ENCODE peak calls at places on chromosomes 2 and 18, in eight cellular contexts. Q is heart left ventricle, A is psoas muscle, L is RWPE1, D is astrocyte, E is colonic mucosa, K is mammary epithelial cell, R is neuronal stem cell. N is an unnamed sample.

GRCh38 chr2:69674301-69674640 is 30.7 kb upstream of the AAK1 start:
- DNase-seq in Q (peak; percentile 41), A (no peak), L (no peak), D (no peak), E (no peak), K (no peak), R (no peak), N (no peak)

GRCh38 chr2:18492721-18493120 is 67.7 kb downstream of the RDH14 start:
- DNase-seq in Q (no peak), A (no peak), L (no peak), D (peak; percentile 12), E (no peak), K (no peak), R (no peak), N (no peak)

GRCh38 chr2:25041307-25041927 is 459 bp upstream of the EFR3B start:
- DNase-seq in Q (peak; percentile 64), A (peak; percentile 39), L (peak; percentile 28), D (no peak), E (peak; percentile 73), K (peak; percentile 27), R (peak; percentile 75), N (no peak)

GRCh38 chr2:158600155-158600802 is 143.5 kb downstream of the PKP4 start:
- DNase-seq in Q (peak; percentile 66), A (peak; percentile 41), L (peak; percentile 80), D (peak; percentile 92), E (peak; percentile 64), K (peak; percentile 92), R (no peak), N (peak; percentile 49)

GRCh38 chr18:79405019-79405780 is 9.5 kb downstream of the NFATC1 start:
- DNase-seq in Q (peak; percentile 23), A (no peak), L (no peak), D (no peak), E (no peak), K (no peak), R (no peak), N (no peak)

GRCh38 chr18:46338213-46338612 is 234.0 kb downstream of the HAUS1 start:
- DNase-seq in Q (no peak), A (no peak), L (no peak), D (no peak), E (no peak), K (no peak), R (no peak), N (no peak)

GRCh38 chr2:68499133-68499532 is 31.7 kb downstream of the APLF start:
- DNase-seq in Q (no peak), A (no peak), L (no peak), D (no peak), E (no peak), K (no peak), R (no peak), N (no peak)

GRCh38 chr18:2854871-2855270 is 8.1 kb downstream of the EMILIN2 start:
- DNase-seq in Q (no peak), A (peak; percentile 44), L (no peak), D (no peak), E (no peak), K (no peak), R (no peak), N (no peak)

GRCh38 chr2:37569986-37570688 is 101.3 kb downstream of the CDC42EP3 start:
- DNase-seq in Q (no peak), A (no peak), L (no peak), D (peak; percentile 92), E (no peak), K (peak; percentile 21), R (no peak), N (no peak)

GRCh38 chr18:13572721-13573120 is 153.6 kb downstream of the FAM210A start:
- DNase-seq in Q (no peak), A (no peak), L (no peak), D (no peak), E (no peak), K (no peak), R (no peak), N (no peak)

GRCh38 chr2:181304011-181304844 is 153.0 kb upstream of the ITGA4 start:
- DNase-seq in Q (no peak), A (no peak), L (no peak), D (no peak), E (no peak), K (no peak), R (no peak), N (no peak)

GRCh38 chr18:77106331-77106730 is 26.3 kb downstream of the MBP start:
- DNase-seq in Q (no peak), A (no peak), L (no peak), D (no peak), E (no peak), K (no peak), R (no peak), N (no peak)

GRCh38 chr2:233240897-233241296 is 10.6 kb upstream of the ATG16L1 start:
- DNase-seq in Q (no peak), A (no peak), L (no peak), D (no peak), E (no peak), K (peak; percentile 68), R (no peak), N (no peak)

GRCh38 chr2:45452866-45453265 is 158.2 kb downstream of the SRBD1 start:
- DNase-seq in Q (peak; percentile 26), A (no peak), L (no peak), D (peak; percentile 88), E (no peak), K (no peak), R (no peak), N (no peak)

GRCh38 chr2:48220463-48220862 is 309.5 kb upstream of the STON1 start:
- DNase-seq in Q (no peak), A (no peak), L (no peak), D (no peak), E (no peak), K (no peak), R (no peak), N (no peak)

GRCh38 chr2:27081984-27082772 is 3.8 kb downstream of the EMILIN1 start:
- DNase-seq in Q (no peak), A (peak; percentile 16), L (no peak), D (no peak), E (no peak), K (no peak), R (no peak), N (peak; percentile 85)

GRCh38 chr2:236795176-236795860 is 225.7 kb downstream of the ACKR3 start:
- DNase-seq in Q (no peak), A (no peak), L (no peak), D (no peak), E (no peak), K (no peak), R (no peak), N (no peak)

GRCh38 chr2:10260130-10260529 is 42.6 kb upstream of the HPCAL1 start:
- DNase-seq in Q (no peak), A (no peak), L (peak; percentile 77), D (no peak), E (peak; percentile 86), K (no peak), R (no peak), N (no peak)

GRCh38 chr2:217662984-217663602 is 339.7 kb downstream of the TNS1 start:
- DNase-seq in Q (no peak), A (no peak), L (no peak), D (peak; percentile 34), E (no peak), K (no peak), R (no peak), N (no peak)
- H3K27ac ChIP-seq in Q (no peak overlapping the region), A (no peak overlapping the region), L (no peak overlapping the region), D (no peak overlapping the region), E (no peak overlapping the region), K (no peak overlapping the region), R (no peak overlapping the region), N (no peak overlapping the region)

DNA sequence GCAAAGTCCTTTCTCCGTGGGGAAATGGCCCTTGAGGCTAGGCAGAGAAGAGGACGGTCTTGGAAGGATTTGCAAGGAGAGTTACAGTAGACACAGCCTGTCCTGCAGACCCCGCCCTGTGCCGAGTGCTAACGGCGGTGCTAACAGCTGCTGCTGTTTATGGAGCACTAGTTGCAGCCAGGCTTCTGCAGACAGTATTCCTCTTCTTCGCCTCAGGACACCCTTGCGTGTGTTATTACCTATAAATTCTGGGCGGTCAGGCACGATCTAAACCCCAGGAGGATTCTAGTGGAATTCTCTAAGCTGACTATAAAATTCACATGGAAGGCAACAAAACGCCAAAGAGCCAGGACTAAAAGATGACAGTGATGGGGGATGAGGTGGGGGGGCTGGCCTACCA is 139.8 kb downstream of the GLI2 start:
- DNase-seq in Q (peak; percentile 33), A (no peak), L (no peak), D (no peak), E (no peak), K (no peak), R (no peak), N (no peak)
- H3K27ac ChIP-seq in Q (no peak overlapping the region), A (no peak overlapping the region), L (no peak overlapping the region), D (no peak overlapping the region), E (no peak overlapping the region), K (no peak overlapping the region), R (no peak overlapping the region), N (no peak overlapping the region)

DNA sequence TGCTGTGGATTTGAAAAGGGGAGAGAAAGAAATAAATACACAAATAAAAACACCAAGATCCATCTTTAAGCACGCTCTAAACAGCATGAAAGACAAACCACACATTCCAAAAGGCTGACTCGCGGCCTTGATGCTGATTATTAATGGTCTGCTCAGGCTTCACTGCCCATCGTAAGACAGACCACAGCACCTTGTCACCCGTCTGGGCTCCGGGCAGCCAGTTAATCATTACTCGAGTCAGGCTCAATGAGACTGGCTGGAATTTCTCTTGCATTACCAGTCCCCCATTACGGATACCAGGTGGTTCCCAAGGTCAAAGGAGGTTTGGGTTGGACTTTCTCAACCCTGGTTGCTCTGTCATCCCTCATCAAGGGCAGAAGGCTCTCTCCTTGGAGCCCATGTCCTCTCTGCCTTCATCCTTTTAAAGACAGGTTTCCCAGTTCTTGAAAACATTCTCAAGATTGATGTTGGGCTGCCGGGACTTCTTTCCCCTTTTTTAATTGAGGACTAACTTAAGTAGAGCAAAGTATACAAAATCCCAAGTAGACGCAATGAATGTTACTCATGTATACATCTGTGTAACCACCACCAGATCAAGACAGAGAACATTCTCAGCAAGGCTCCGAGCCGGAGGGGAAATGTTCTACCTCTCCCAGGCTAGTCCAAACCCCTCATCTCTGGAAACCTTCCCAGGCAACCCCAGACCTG is 8.1 kb downstream of the SMAD7 start:
- DNase-seq in Q (no peak), A (peak; percentile 52), L (peak; percentile 84), D (peak; percentile 99), E (no peak), K (peak; percentile 98), R (no peak), N (peak; percentile 70)
- H3K27ac ChIP-seq in Q (peak overlapping the region; percentile 25), A (peak overlapping the region; percentile 99), L (peak overlapping the region; percentile 90), D (peak overlapping the region; percentile 93), E (no peak overlapping the region), K (peak overlapping the region; percentile 78), R (no peak overlapping the region), N (peak overlapping the region; percentile 80)

DNA sequence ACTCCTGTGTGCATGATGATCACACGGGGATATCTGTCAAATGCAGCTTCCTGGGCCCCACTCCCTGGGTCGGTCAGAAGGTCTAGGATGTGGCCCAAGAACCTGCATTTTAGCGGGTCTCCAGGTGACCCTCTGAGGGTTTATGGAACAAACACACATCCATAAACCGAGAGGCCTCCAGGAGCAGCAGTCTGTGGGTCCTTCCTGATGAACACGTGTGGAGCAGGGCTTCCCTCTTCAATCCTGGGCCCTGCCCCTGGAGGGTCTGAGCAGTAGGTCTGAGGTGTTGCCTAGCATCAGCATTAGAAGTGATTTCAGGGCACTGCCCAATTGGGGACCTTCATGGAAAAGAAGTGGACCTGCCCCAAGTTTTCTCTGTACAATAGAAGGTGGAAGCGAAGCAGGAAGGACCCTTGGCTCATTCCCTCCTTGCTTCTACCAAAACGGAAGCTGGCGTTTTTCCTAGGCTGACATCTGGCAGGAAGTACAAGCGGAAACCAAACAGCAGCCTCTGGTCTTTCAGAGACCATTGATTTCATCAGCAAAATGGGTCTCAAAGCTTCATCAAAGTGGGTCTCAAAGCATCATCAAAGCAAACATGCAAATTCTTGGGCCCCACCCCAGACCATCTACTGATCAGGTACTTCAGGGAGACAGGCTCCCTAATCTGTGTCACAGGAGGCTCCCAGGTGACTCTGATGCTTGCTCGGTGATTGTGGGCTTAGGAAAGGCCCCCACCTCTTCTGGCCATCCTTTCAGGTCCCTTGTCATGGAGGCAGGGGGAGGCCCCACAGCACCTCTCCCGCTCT is 30.7 kb downstream of the INO80C start:
- DNase-seq in Q (peak; percentile 42), A (no peak), L (no peak), D (no peak), E (no peak), K (no peak), R (no peak), N (no peak)
- H3K27ac ChIP-seq in Q (peak overlapping the region; percentile 45), A (no peak overlapping the region), L (no peak overlapping the region), D (no peak overlapping the region), E (no peak overlapping the region), K (no peak overlapping the region), R (no peak overlapping the region), N (no peak overlapping the region)